ENCODE peak calls at places on chromosomes 12 and 14, in seven cellular contexts. A, P, O, H, Z, L and F are unnamed samples. For H3K36me3 and H3K4me1, the result is how much of the 10 kb centered on the place peaks cover.

GRCh38 chr12:108004368-108004767 is 124.7 kb upstream of the WSCD2 start:
- DNase-seq in A (no peak), P (no peak), O (peak), H (no peak), Z (peak), L (no peak), F (no peak)

GRCh38 chr14:45048385-45048784 is 35.5 kb upstream of the PRPF39 start:
- DNase-seq in A (no peak), P (no peak), O (no peak), H (no peak), Z (no peak), L (no peak), F (no peak)

GRCh38 chr12:96398422-96399080 is 1.7 kb downstream of the CDK17 start:
- DNase-seq in A (no peak), P (no peak), O (no peak), H (no peak), Z (no peak), L (no peak), F (no peak)

GRCh38 chr14:104879201-104879982 is 14.3 kb downstream of the CEP170B start:
- DNase-seq in A (no peak), P (no peak), O (no peak), H (no peak), Z (no peak), L (no peak), F (no peak)

GRCh38 chr14:22520786-22521185 is 68.2 kb downstream of the DAD1 start:
- DNase-seq in A (no peak), P (no peak), O (peak), H (no peak), Z (no peak), L (no peak), F (no peak)

GRCh38 chr12:25254271-25254880 is 3.6 kb upstream of the KRAS start:
- DNase-seq in A (no peak), P (no peak), O (no peak), H (no peak), Z (no peak), L (no peak), F (no peak)

GRCh38 chr12:108839011-108839889 is 18.1 kb downstream of the SSH1 start:
- DNase-seq in A (no peak), P (peak), O (peak), H (peak), Z (no peak), L (peak), F (peak)

GRCh38 chr14:100577986-100578431 is 9.2 kb downstream of the BEGAIN start:
- DNase-seq in A (no peak), P (no peak), O (no peak), H (no peak), Z (no peak), L (no peak), F (no peak)

GRCh38 chr12:96047151-96047620 is 11.8 kb upstream of the LTA4H start:
- DNase-seq in A (no peak), P (no peak), O (no peak), H (no peak), Z (no peak), L (no peak), F (no peak)

GRCh38 chr14:65962952-65963351 is 523.2 kb upstream of the CCDC196 start:
- DNase-seq in A (no peak), P (no peak), O (no peak), H (no peak), Z (no peak), L (no peak), F (no peak)

GRCh38 chr14:77549451-77549850 is 50.8 kb upstream of the ISM2 start:
- DNase-seq in A (no peak), P (no peak), O (no peak), H (no peak), Z (no peak), L (no peak), F (no peak)

GRCh38 chr14:99093532-99094517 is 178.2 kb downstream of the BCL11B start:
- DNase-seq in A (no peak), P (no peak), O (no peak), H (no peak), Z (peak), L (no peak), F (no peak)

GRCh38 chr12:123889000-123889399 is 83.6 kb downstream of the CCDC92 start:
- DNase-seq in A (no peak), P (no peak), O (no peak), H (no peak), Z (no peak), L (no peak), F (no peak)

GRCh38 chr14:39181693-39182047 is 6.6 kb downstream of the PNN start:
- DNase-seq in A (no peak), P (no peak), O (no peak), H (no peak), Z (no peak), L (no peak), F (no peak)

GRCh38 chr14:76491172-76491930 is 115.4 kb downstream of the ESRRB start:
- DNase-seq in A (no peak), P (no peak), O (no peak), H (no peak), Z (no peak), L (no peak), F (no peak)

GRCh38 chr12:43284441-43284840 is 267.6 kb downstream of the ADAMTS20 start:
- DNase-seq in A (no peak), P (no peak), O (peak), H (no peak), Z (no peak), L (no peak), F (no peak)

GRCh38 chr12:119843100-119843499 is 34.0 kb downstream of the CIT start:
- DNase-seq in A (no peak), P (no peak), O (peak), H (no peak), Z (no peak), L (no peak), F (no peak)

GRCh38 chr12:111840831-111841230 is 1.2 kb upstream of the MAPKAPK5 start:
- DNase-seq in A (no peak), P (no peak), O (no peak), H (no peak), Z (no peak), L (no peak), F (no peak)

GRCh38 chr14:102392506-102392905 is 29.8 kb downstream of the TECPR2 start:
- DNase-seq in A (no peak), P (no peak), O (no peak), H (no peak), Z (no peak), L (no peak), F (no peak)

GRCh38 chr14:52094871-52095270 is 26.0 kb upstream of the NID2 start:
- DNase-seq in A (no peak), P (no peak), O (no peak), H (no peak), Z (no peak), L (no peak), F (no peak)

GRCh38 chr12:2341871-2342270 is 289.1 kb downstream of the CACNA1C start:
- DNase-seq in A (no peak), P (no peak), O (peak), H (no peak), Z (no peak), L (no peak), F (no peak)

GRCh38 chr12:117501066-117501465 is 139.6 kb upstream of the NOS1 start:
- DNase-seq in A (no peak), P (no peak), O (no peak), H (no peak), Z (no peak), L (no peak), F (no peak)

GRCh38 chr14:81727243-81727642 is 193.6 kb upstream of the SEL1L start:
- DNase-seq in A (no peak), P (no peak), O (no peak), H (no peak), Z (no peak), L (no peak), F (no peak)

GRCh38 chr12:130436741-130437501 is 99.2 kb downstream of the PIWIL1 start:
- DNase-seq in A (peak), P (no peak), O (no peak), H (no peak), Z (no peak), L (no peak), F (no peak)

GRCh38 chr14:68607081-68607851 is 185.6 kb downstream of the ZFP36L1 start:
- DNase-seq in A (peak), P (no peak), O (peak), H (peak), Z (peak), L (peak), F (peak)

GRCh38 chr14:70640938-70641547 is 673 bp upstream of the TTC9 start:
- DNase-seq in A (no peak), P (no peak), O (peak), H (peak), Z (peak), L (peak), F (peak)

GRCh38 chr14:104769324-104770071 is 16.6 kb downstream of the SIVA1 start:
- DNase-seq in A (no peak), P (no peak), O (no peak), H (no peak), Z (no peak), L (no peak), F (no peak)

GRCh38 chr12:1277905-1278304 is 286.9 kb downstream of the ERC1 start:
- DNase-seq in A (no peak), P (no peak), O (no peak), H (no peak), Z (no peak), L (no peak), F (no peak)

GRCh38 chr12:122336015-122336946 is 70.0 kb upstream of the VPS33A start:
- DNase-seq in A (no peak), P (no peak), O (peak), H (no peak), Z (peak), L (no peak), F (no peak)

GRCh38 chr12:123396954-123397353 is 13.0 kb downstream of the KMT5A start:
- DNase-seq in A (no peak), P (no peak), O (no peak), H (peak), Z (no peak), L (no peak), F (no peak)

GRCh38 chr14:35295845-35296161 is 3.6 kb downstream of the PSMA6 start:
- DNase-seq in A (no peak), P (no peak), O (no peak), H (no peak), Z (no peak), L (no peak), F (no peak)

GRCh38 chr12:93624595-93625294 is 52.3 kb downstream of the SOCS2 start:
- DNase-seq in A (no peak), P (no peak), O (peak), H (no peak), Z (no peak), L (no peak), F (no peak)

GRCh38 chr14:43528321-43528720 is 978.8 kb downstream of the FSCB start:
- DNase-seq in A (no peak), P (no peak), O (no peak), H (no peak), Z (no peak), L (no peak), F (no peak)

GRCh38 chr14:73207615-73208014 is 29.7 kb upstream of the PAPLN start:
- DNase-seq in A (no peak), P (no peak), O (no peak), H (no peak), Z (no peak), L (no peak), F (no peak)
- H3K36me3 ChIP-seq in A (half or more), P (under half), O (under half), H (under half), Z (under half), L (under half), F (half or more)

GRCh38 chr12:53989227-53990113 is 4.5 kb downstream of the HOXC10 start:
- DNase-seq in A (no peak), P (no peak), O (peak), H (peak), Z (peak), L (no peak), F (no peak)
- H3K4me1 ChIP-seq in A (half or more), P (under half), O (under half), H (under half), Z (under half), L (under half), F (half or more)

DNA sequence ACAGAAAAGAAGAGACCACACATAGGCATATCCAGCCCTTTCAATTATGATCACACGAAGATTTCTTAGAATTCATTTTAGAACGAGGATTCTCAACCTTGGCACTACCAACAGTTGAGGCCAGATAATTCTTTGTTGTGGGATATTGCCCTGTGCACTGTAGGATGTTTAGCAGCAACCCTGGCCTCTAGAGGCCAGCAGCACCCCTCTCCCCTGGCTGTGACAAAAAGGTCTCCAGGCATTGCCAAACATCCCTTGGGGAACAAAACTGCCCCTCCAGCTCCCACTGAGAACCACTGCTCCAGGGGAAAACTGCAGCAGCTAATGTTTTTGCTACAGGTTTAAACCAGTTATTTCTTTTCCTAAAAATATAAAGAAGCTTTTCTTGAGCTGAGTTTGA is 7.1 kb downstream of the NT5DC3 start:
- DNase-seq in A (no peak), P (no peak), O (no peak), H (no peak), Z (peak), L (no peak), F (no peak)
- TF ChIP-seq CTCF in A (no peak), P (no peak), O (no peak), H (no peak), Z (peak), L (no peak), F (no peak)

GRCh38 chr14:95111507-95112164 is 45.7 kb downstream of the DICER1 start:
- DNase-seq in A (no peak), P (no peak), O (no peak), H (no peak), Z (no peak), L (no peak), F (no peak)
- H3K36me3 ChIP-seq in A (half or more), P (under half), O (under half), H (under half), Z (under half), L (under half), F (half or more)

GRCh38 chr12:52903285-52903854 is 1.5 kb downstream of the KRT8 start:
- DNase-seq in A (no peak), P (peak), O (peak), H (peak), Z (peak), L (peak), F (no peak)
- H3K4me1 ChIP-seq in A (under half), P (under half), O (under half), H (under half), Z (under half), L (under half), F (under half)

GRCh38 chr12:88951177-88951576 is 370.9 kb upstream of the KITLG start:
- DNase-seq in A (no peak), P (no peak), O (no peak), H (no peak), Z (no peak), L (no peak), F (no peak)

GRCh38 chr12:88944403-88944802 is 364.1 kb upstream of the KITLG start:
- DNase-seq in A (no peak), P (no peak), O (peak), H (no peak), Z (no peak), L (no peak), F (no peak)

GRCh38 chr12:88947486-88948043 is 367.3 kb upstream of the KITLG start:
- DNase-seq in A (no peak), P (no peak), O (no peak), H (no peak), Z (peak), L (no peak), F (no peak)

GRCh38 chr12:88945041-88945732 is 364.9 kb upstream of the KITLG start:
- DNase-seq in A (no peak), P (no peak), O (peak), H (no peak), Z (no peak), L (no peak), F (peak)

GRCh38 chr12:88946377-88946997 is 366.2 kb upstream of the KITLG start:
- DNase-seq in A (no peak), P (no peak), O (peak), H (no peak), Z (no peak), L (no peak), F (peak)
- TF ChIP-seq CTCF in A (no peak), P (no peak), O (peak), H (no peak), Z (no peak), L (no peak), F (peak)

GRCh38 chr14:103519043-103519836 is 3.4 kb downstream of the CKB start:
- DNase-seq in A (no peak), P (no peak), O (peak), H (no peak), Z (no peak), L (peak), F (no peak)

GRCh38 chr14:103521438-103521961 is 1.1 kb downstream of the CKB start:
- DNase-seq in A (no peak), P (no peak), O (no peak), H (no peak), Z (no peak), L (no peak), F (no peak)

GRCh38 chr14:103520657-103521437 is 1.8 kb downstream of the CKB start:
- DNase-seq in A (peak), P (peak), O (peak), H (peak), Z (peak), L (peak), F (peak)

GRCh38 chr14:103519837-103520212 is 2.8 kb downstream of the CKB start:
- DNase-seq in A (no peak), P (no peak), O (no peak), H (no peak), Z (no peak), L (peak), F (no peak)

DNA sequence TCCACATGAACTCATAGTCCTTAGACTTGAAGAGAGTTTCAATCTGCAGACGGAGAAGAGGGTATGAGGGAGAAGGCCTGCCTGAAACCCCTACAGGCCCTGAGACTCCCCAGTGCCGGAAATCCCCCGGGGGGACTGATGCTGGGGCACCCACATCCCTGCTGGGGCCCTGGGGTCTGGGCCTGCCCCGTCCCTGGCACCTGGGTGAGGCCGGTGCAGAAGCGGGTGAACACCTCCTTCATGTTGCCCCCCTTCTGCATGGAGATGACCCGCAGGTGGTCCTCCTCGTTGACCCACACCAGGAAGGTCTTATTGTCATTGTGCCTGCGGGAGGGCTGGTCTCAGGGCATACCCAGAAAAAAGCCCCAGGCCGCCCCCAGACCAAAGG is 2.4 kb downstream of the CKB start:
- DNase-seq in A (no peak), P (no peak), O (no peak), H (no peak), Z (no peak), L (no peak), F (no peak)
- H3K36me3 ChIP-seq in A (under half), P (under half), O (under half), H (under half), Z (under half), L (under half), F (under half)

GRCh38 chr12:57234233-57234570 is 4.7 kb downstream of the SHMT2 start:
- DNase-seq in A (no peak), P (no peak), O (no peak), H (no peak), Z (no peak), L (no peak), F (no peak)
- H3K4me1 ChIP-seq in A (half or more), P (under half), O (under half), H (under half), Z (under half), L (under half), F (under half)

GRCh38 chr12:12563529-12563928 is 866 bp upstream of the DUSP16 start:
- DNase-seq in A (no peak), P (no peak), O (peak), H (no peak), Z (no peak), L (no peak), F (no peak)

GRCh38 chr12:12562016-12562483 is 613 bp downstream of the DUSP16 start:
- DNase-seq in A (no peak), P (no peak), O (peak), H (no peak), Z (peak), L (peak), F (peak)

GRCh38 chr12:12561305-12562015 is 1.2 kb downstream of the DUSP16 start:
- DNase-seq in A (peak), P (peak), O (peak), H (peak), Z (peak), L (peak), F (peak)

GRCh38 chr12:12560587-12561304 is 1.9 kb downstream of the DUSP16 start:
- DNase-seq in A (no peak), P (no peak), O (peak), H (peak), Z (peak), L (peak), F (peak)

GRCh38 chr12:12562585-12563245 is at the start of gene DUSP16:
- DNase-seq in A (peak), P (peak), O (peak), H (peak), Z (peak), L (peak), F (peak)
- TF ChIP-seq CTCF in A (no peak), P (peak), O (no peak), H (peak), Z (no peak), L (peak), F (no peak)